ENCODE peak calls at places on chromosome 7, in seven cellular contexts. F is IMR-90, L is neuronal stem cell, V is mesendoderm, M is H9, I is trophoblast cell, G is mesenchymal stem cell. U is an unnamed sample.

GRCh38 chr7:16046045-16046444 is 359.6 kb upstream of the MEOX2 start:
- DNase-seq in L (no peak), F (peak), G (no peak), V (no peak), M (no peak), I (no peak), U (no peak)

GRCh38 chr7:15457959-15458955 is 103.6 kb downstream of the AGMO start:
- DNase-seq in F (no peak), M (no peak), V (no peak), I (no peak), G (no peak), L (no peak), U (no peak)

GRCh38 chr7:29035044-29035740 is 77.1 kb upstream of the TRIL start:
- DNase-seq in G (peak), L (no peak), M (no peak), V (peak), F (peak), I (peak), U (no peak)

GRCh38 chr7:116770941-116771340 is 91.4 kb upstream of the CAPZA2 start:
- DNase-seq in F (no peak), G (no peak), L (no peak), V (no peak), I (no peak), M (no peak), U (no peak)

GRCh38 chr7:155224116-155224811 is 73.4 kb upstream of the INSIG1 start:
- DNase-seq in V (no peak), F (no peak), L (no peak), I (no peak), G (no peak), M (no peak), U (no peak)

GRCh38 chr7:101251871-101252659 is 7.2 kb upstream of the FIS1 start:
- DNase-seq in M (peak), I (peak), F (peak), L (peak), G (peak), V (peak), U (peak)

GRCh38 chr7:71601840-71602239 is 469.9 kb downstream of the GALNT17 start:
- DNase-seq in L (no peak), I (no peak), G (no peak), V (no peak), F (no peak), M (no peak), U (no peak)

GRCh38 chr7:156308976-156309620 is 331.5 kb upstream of the RNF32 start:
- DNase-seq in I (no peak), G (no peak), L (no peak), M (no peak), F (no peak), V (no peak), U (no peak)

GRCh38 chr7:30795161-30795943 is 24.1 kb downstream of the MINDY4 start:
- DNase-seq in V (peak), I (peak), L (no peak), F (no peak), M (no peak), G (no peak), U (no peak)

GRCh38 chr7:93046641-93047040 is 71.1 kb downstream of the SAMD9 start:
- DNase-seq in G (peak), I (no peak), M (no peak), F (no peak), L (no peak), V (peak), U (no peak)

GRCh38 chr7:31107106-31108090 is 55.3 kb downstream of the ADCYAP1R1 start:
- DNase-seq in M (peak), G (no peak), V (no peak), I (no peak), L (no peak), F (no peak), U (peak)

GRCh38 chr7:149284850-149285580 is 23.0 kb downstream of the ZNF783 start:
- DNase-seq in G (peak), F (peak), V (peak), L (peak), I (peak), M (peak), U (peak)

GRCh38 chr7:27999829-28000228 is 180.8 kb downstream of the JAZF1 start:
- DNase-seq in M (no peak), I (no peak), G (no peak), F (no peak), V (no peak), L (no peak), U (no peak)

GRCh38 chr7:111433426-111433825 is 128.9 kb downstream of the IMMP2L start:
- DNase-seq in I (no peak), G (no peak), M (no peak), F (no peak), V (no peak), L (no peak), U (no peak)

GRCh38 chr7:30764030-30764991 is 6.9 kb upstream of the MINDY4 start:
- DNase-seq in M (no peak), L (no peak), F (peak), V (no peak), I (no peak), G (peak), U (no peak)

GRCh38 chr7:98225913-98226614 is 14.8 kb downstream of the BHLHA15 start:
- DNase-seq in V (no peak), F (no peak), M (no peak), L (no peak), G (no peak), I (no peak), U (no peak)

GRCh38 chr7:55343860-55344606 is 21.1 kb upstream of the LANCL2 start:
- DNase-seq in L (no peak), F (no peak), I (no peak), V (no peak), G (no peak), M (no peak), U (no peak)

GRCh38 chr7:70307544-70308106 is 709.4 kb downstream of the AUTS2 start:
- DNase-seq in L (no peak), F (no peak), V (no peak), M (no peak), I (no peak), G (peak), U (no peak)

GRCh38 chr7:31408120-31408729 is 67.7 kb upstream of the NEUROD6 start:
- DNase-seq in F (peak), M (no peak), I (no peak), L (no peak), G (peak), V (no peak), U (no peak)

GRCh38 chr7:135704074-135704473 is 23.9 kb downstream of the SLC13A4 start:
- DNase-seq in I (no peak), V (peak), F (no peak), G (no peak), L (no peak), M (peak), U (peak)

DNA sequence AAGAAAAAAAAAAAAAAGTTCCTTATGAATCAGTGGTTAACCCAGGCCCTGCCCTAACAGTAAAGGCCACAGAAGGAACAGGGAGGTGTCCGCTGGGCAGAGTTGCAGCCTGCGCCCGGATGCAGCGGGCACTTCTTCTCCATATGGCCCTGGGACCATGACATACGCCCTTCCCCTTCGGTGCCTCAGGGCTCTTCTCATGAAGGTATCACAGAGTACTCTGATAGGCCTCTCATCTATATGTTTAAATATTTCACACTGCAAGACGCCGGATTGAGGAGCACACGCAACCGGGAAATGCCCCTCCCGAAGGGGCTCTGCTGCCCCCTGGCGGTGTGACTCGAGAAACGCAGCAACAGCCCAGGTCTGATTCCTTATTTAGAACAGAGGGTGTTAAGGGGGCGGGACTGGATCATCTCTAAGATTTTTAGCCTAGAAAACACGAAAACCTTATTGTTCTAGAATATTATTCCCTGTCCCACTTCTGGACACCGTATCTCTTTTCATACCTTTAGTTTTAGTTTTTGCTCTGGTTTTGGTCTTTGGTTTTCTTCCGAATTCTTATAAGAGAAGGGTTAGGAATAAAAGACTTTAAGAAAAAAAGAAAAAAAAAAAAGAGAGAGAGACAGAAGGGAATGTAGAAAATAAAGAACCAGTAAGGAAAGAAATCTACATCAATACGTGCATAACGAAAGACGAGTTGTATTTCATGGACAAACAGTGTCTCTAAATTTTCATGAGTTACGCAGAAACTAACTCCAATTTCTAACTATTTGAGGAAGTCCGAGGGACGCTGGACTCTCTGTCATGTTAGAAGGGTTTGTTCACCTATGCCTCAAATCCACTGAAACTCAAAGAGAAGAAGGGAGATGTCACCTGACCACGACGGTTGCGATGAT is 12.0 kb downstream of the DAGLB start:
- DNase-seq in M (peak), V (peak), F (peak), I (peak), L (peak), G (peak), U (peak)
- H3K4ac ChIP-seq in M (no peak), V (no peak), F (peak), I (no peak), L (no peak), G (no peak), U (no peak)

GRCh38 chr7:150665075-150665794 is 20.3 kb upstream of the GIMAP2 start:
- DNase-seq in M (no peak), L (no peak), G (no peak), I (no peak), F (no peak), V (no peak), U (no peak)

GRCh38 chr7:150668472-150668911 is 17.0 kb upstream of the GIMAP2 start:
- DNase-seq in F (no peak), I (no peak), G (no peak), M (no peak), V (no peak), L (no peak), U (no peak)

GRCh38 chr7:150665882-150666281 is 19.6 kb upstream of the GIMAP2 start:
- DNase-seq in M (no peak), G (no peak), L (no peak), F (no peak), V (no peak), I (no peak), U (no peak)

GRCh38 chr7:150663802-150664494 is 21.6 kb upstream of the GIMAP2 start:
- DNase-seq in V (no peak), F (no peak), G (no peak), M (no peak), I (no peak), L (no peak), U (no peak)

DNA sequence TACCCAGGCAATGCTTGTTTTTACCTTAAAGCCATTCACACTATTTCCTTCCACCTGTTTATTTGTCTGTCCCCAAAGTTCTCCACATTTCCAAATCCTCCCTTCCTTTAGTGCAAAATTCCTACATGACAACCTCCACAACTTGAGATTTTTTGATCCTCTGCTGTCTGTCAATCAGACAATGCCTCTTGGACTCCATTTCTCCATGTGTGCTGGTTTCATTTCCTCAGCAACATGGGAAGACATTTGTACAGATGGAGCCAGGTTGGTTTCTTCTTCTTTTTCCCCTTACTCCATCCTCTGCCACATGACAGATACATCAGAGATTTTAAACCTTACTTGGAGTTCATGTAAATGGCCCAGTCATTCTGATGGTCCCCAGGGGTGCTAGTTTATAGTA is 19.1 kb upstream of the GIMAP2 start:
- DNase-seq in I (no peak), G (no peak), V (no peak), M (no peak), L (no peak), F (no peak), U (no peak)
- H3K4ac ChIP-seq in I (no peak), G (no peak), V (no peak), M (no peak), L (no peak), F (no peak), U (no peak)

DNA sequence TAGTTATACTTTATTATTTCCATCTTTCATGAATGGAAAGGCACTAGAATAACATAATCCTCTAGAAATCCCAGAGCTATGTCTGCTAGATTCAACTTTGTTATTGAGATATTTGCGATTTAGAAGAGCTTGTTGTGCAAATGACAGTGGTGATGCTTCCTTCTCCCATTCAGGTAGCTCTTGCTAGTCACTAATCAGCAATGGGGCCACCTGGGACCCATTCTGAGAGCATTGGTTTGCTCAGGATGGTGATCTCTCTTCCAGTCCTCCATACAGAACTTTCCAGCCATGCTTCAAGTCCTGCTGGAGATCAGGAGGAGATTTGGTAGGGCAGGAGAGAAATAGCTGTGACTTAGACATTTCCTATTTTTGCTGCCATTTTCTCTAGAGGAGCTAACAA is 65.8 kb upstream of the WNT16 start:
- DNase-seq in L (no peak), M (peak), V (no peak), F (no peak), G (no peak), I (no peak), U (no peak)
- H3K4ac ChIP-seq in L (no peak), M (no peak), V (no peak), F (no peak), G (no peak), I (no peak), U (no peak)

GRCh38 chr7:133358728-133359127 is 105.8 kb downstream of the EXOC4 start:
- DNase-seq in I (no peak), V (no peak), F (peak), G (peak), M (no peak), L (no peak), U (no peak)
- H3K4ac ChIP-seq in I (no peak), V (no peak), F (peak), G (no peak), M (no peak), L (no peak), U (no peak)

GRCh38 chr7:103690576-103690975 is 244.6 kb upstream of the SLC26A5 start:
- DNase-seq in M (no peak), I (no peak), G (no peak), L (no peak), F (peak), V (no peak), U (no peak)
- H3K4ac ChIP-seq in M (no peak), I (no peak), G (no peak), L (no peak), F (no peak), V (no peak), U (no peak)

DNA sequence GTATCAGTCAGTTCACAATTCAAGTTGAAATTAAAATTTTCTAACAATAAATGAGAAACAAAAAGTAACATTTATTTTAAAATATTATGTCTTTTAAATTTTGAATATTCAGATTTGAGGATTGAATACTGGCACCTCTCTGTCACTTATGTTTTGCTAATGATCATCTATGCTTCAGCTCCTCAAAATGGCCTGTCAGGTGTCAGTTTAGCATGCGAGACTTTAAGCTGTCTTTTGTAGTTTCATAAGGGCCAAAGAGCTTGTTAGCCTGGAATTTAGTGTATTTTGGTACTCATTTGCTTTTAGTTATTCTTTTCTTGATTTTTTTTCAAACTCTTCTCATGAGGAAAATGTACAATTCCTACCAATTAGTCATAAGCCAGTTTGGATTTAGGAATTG is 102.0 kb upstream of the RPA3 start:
- DNase-seq in V (no peak), M (no peak), I (no peak), F (no peak), L (no peak), G (no peak), U (no peak)
- H3K4ac ChIP-seq in V (no peak), M (no peak), I (no peak), F (no peak), L (no peak), G (no peak), U (no peak)